ENCODE peak calls at places on chromosome 10, in seven cellular contexts. One of them, this sample, is unnamed.

GRCh38 chr10:95428702-95429101 is 132.5 kb downstream of the SORBS1 start:
- DNase-seq in K562: no peak
- DNase-seq in mesendoderm: no peak
- DNase-seq in HepG2: no peak
- DNase-seq in HCT116: no peak
- DNase-seq in SK-N-MC: no peak
- DNase-seq in neural progenitor cell: no peak
- DNase-seq in this sample: no peak

GRCh38 chr10:110074986-110075664 is 67.3 kb downstream of the ADD3 start:
- DNase-seq in K562: no peak
- DNase-seq in HCT116: no peak
- DNase-seq in HepG2: no peak
- DNase-seq in mesendoderm: peak; percentile 58
- DNase-seq in neural progenitor cell: no peak
- DNase-seq in SK-N-MC: no peak
- DNase-seq in this sample: no peak

GRCh38 chr10:12388671-12389070 is 39.3 kb downstream of the CAMK1D start:
- DNase-seq in K562: no peak
- DNase-seq in HCT116: no peak
- DNase-seq in mesendoderm: no peak
- DNase-seq in HepG2: no peak
- DNase-seq in neural progenitor cell: no peak
- DNase-seq in SK-N-MC: no peak
- DNase-seq in this sample: no peak

GRCh38 chr10:82910301-82910700 is 1035.3 kb downstream of the NRG3 start:
- DNase-seq in mesendoderm: no peak
- DNase-seq in K562: no peak
- DNase-seq in HepG2: no peak
- DNase-seq in HCT116: no peak
- DNase-seq in SK-N-MC: no peak
- DNase-seq in neural progenitor cell: no peak
- DNase-seq in this sample: no peak

GRCh38 chr10:23780331-23780730 is 341.5 kb downstream of the OTUD1 start:
- DNase-seq in HepG2: no peak
- DNase-seq in mesendoderm: no peak
- DNase-seq in SK-N-MC: no peak
- DNase-seq in K562: no peak
- DNase-seq in neural progenitor cell: no peak
- DNase-seq in HCT116: no peak
- DNase-seq in this sample: no peak

GRCh38 chr10:69237528-69238159 is 17.5 kb downstream of the HKDC1 start:
- DNase-seq in HepG2: peak; percentile 50
- DNase-seq in mesendoderm: peak; percentile 89
- DNase-seq in HCT116: peak; percentile 59
- DNase-seq in neural progenitor cell: peak; percentile 89
- DNase-seq in K562: peak; percentile 94
- DNase-seq in SK-N-MC: no peak
- DNase-seq in this sample: peak; percentile 97

GRCh38 chr10:43401627-43402026 is 7.4 kb downstream of the HNRNPF start:
- DNase-seq in HCT116: no peak
- DNase-seq in HepG2: no peak
- DNase-seq in neural progenitor cell: peak; percentile 79
- DNase-seq in SK-N-MC: no peak
- DNase-seq in K562: no peak
- DNase-seq in mesendoderm: peak; percentile 90
- DNase-seq in this sample: peak; percentile 80

GRCh38 chr10:52420656-52421055 is 106.6 kb downstream of the DKK1 start:
- DNase-seq in neural progenitor cell: no peak
- DNase-seq in HCT116: no peak
- DNase-seq in mesendoderm: no peak
- DNase-seq in HepG2: no peak
- DNase-seq in K562: no peak
- DNase-seq in SK-N-MC: no peak
- DNase-seq in this sample: no peak

GRCh38 chr10:99906470-99906869 is 103.3 kb downstream of the DNMBP start:
- DNase-seq in SK-N-MC: no peak
- DNase-seq in HCT116: peak; percentile 90
- DNase-seq in mesendoderm: no peak
- DNase-seq in HepG2: no peak
- DNase-seq in neural progenitor cell: no peak
- DNase-seq in K562: peak; percentile 14
- DNase-seq in this sample: no peak

GRCh38 chr10:89347706-89348457 is 20.1 kb downstream of the IFIT3 start:
- DNase-seq in HepG2: no peak
- DNase-seq in SK-N-MC: no peak
- DNase-seq in neural progenitor cell: no peak
- DNase-seq in HCT116: no peak
- DNase-seq in K562: no peak
- DNase-seq in mesendoderm: no peak
- DNase-seq in this sample: no peak

GRCh38 chr10:6737758-6738463 is 157.8 kb upstream of the PRKCQ start:
- DNase-seq in K562: no peak
- DNase-seq in neural progenitor cell: no peak
- DNase-seq in SK-N-MC: no peak
- DNase-seq in mesendoderm: no peak
- DNase-seq in HepG2: no peak
- DNase-seq in HCT116: no peak
- DNase-seq in this sample: no peak

GRCh38 chr10:110495731-110496552 is 1.8 kb upstream of the DUSP5 start:
- DNase-seq in K562: peak; percentile 34
- DNase-seq in HCT116: no peak
- DNase-seq in neural progenitor cell: peak; percentile 58
- DNase-seq in HepG2: no peak
- DNase-seq in mesendoderm: peak; percentile 85
- DNase-seq in SK-N-MC: no peak
- DNase-seq in this sample: peak; percentile 78

GRCh38 chr10:113480828-113481502 is 71.9 kb upstream of the HABP2 start:
- DNase-seq in HepG2: no peak
- DNase-seq in neural progenitor cell: no peak
- DNase-seq in mesendoderm: no peak
- DNase-seq in HCT116: no peak
- DNase-seq in SK-N-MC: no peak
- DNase-seq in K562: no peak
- DNase-seq in this sample: no peak

GRCh38 chr10:22325272-22325947 is 4.5 kb downstream of the BMI1 start:
- DNase-seq in mesendoderm: peak; percentile 88
- DNase-seq in HepG2: peak; percentile 61
- DNase-seq in HCT116: no peak
- DNase-seq in neural progenitor cell: peak; percentile 94
- DNase-seq in K562: peak; percentile 81
- DNase-seq in SK-N-MC: no peak
- DNase-seq in this sample: peak; percentile 90

GRCh38 chr10:119205926-119206602 is 1.3 kb upstream of the GRK5 start:
- DNase-seq in neural progenitor cell: peak; percentile 55
- DNase-seq in SK-N-MC: no peak
- DNase-seq in mesendoderm: peak; percentile 72
- DNase-seq in HepG2: peak; percentile 83
- DNase-seq in HCT116: no peak
- DNase-seq in K562: peak; percentile 26
- DNase-seq in this sample: peak; percentile 74

GRCh38 chr10:119406888-119407777 is 135.4 kb downstream of the RGS10 start:
- DNase-seq in neural progenitor cell: no peak
- DNase-seq in HCT116: no peak
- DNase-seq in SK-N-MC: no peak
- DNase-seq in K562: no peak
- DNase-seq in mesendoderm: no peak
- DNase-seq in HepG2: no peak
- DNase-seq in this sample: no peak

GRCh38 chr10:33273295-33274002 is 61.0 kb downstream of the NRP1 start:
- DNase-seq in K562: no peak
- DNase-seq in neural progenitor cell: peak; percentile 28
- DNase-seq in SK-N-MC: peak; percentile 56
- DNase-seq in HepG2: peak; percentile 36
- DNase-seq in mesendoderm: no peak
- DNase-seq in HCT116: no peak
- DNase-seq in this sample: peak; percentile 63

GRCh38 chr10:60536529-60537114 is 146.9 kb upstream of the ANK3 start:
- DNase-seq in HCT116: peak; percentile 48
- DNase-seq in mesendoderm: no peak
- DNase-seq in SK-N-MC: no peak
- DNase-seq in HepG2: no peak
- DNase-seq in K562: no peak
- DNase-seq in neural progenitor cell: no peak
- DNase-seq in this sample: no peak

GRCh38 chr10:1255600-1255999 is 199.4 kb downstream of the WDR37 start:
- DNase-seq in K562: no peak
- DNase-seq in HCT116: no peak
- DNase-seq in HepG2: no peak
- DNase-seq in SK-N-MC: no peak
- DNase-seq in mesendoderm: no peak
- DNase-seq in neural progenitor cell: no peak
- DNase-seq in this sample: no peak

GRCh38 chr10:96496281-96496925 is 17.3 kb downstream of the TLL2 start:
- DNase-seq in K562: no peak
- DNase-seq in mesendoderm: peak; percentile 54
- DNase-seq in neural progenitor cell: peak; percentile 72
- DNase-seq in HCT116: no peak
- DNase-seq in HepG2: no peak
- DNase-seq in SK-N-MC: no peak
- DNase-seq in this sample: peak; percentile 80

GRCh38 chr10:31603245-31604087 is 284.4 kb downstream of the ZEB1 start:
- DNase-seq in K562: peak; percentile 97
- DNase-seq in mesendoderm: peak; percentile 98
- DNase-seq in SK-N-MC: no peak
- DNase-seq in neural progenitor cell: peak; percentile 99
- DNase-seq in HCT116: peak; percentile 90
- DNase-seq in HepG2: peak; percentile 61
- DNase-seq in this sample: peak; percentile 98

GRCh38 chr10:68144709-68145108 is 35.4 kb downstream of the MYPN start:
- DNase-seq in SK-N-MC: no peak
- DNase-seq in mesendoderm: no peak
- DNase-seq in neural progenitor cell: no peak
- DNase-seq in K562: no peak
- DNase-seq in HepG2: no peak
- DNase-seq in HCT116: no peak
- DNase-seq in this sample: no peak
- H3K36me3 ChIP-seq in SK-N-MC: no peaks in the 10 kb centered on the region
- H3K36me3 ChIP-seq in mesendoderm: no peaks in the 10 kb centered on the region
- H3K36me3 ChIP-seq in neural progenitor cell: no peaks in the 10 kb centered on the region
- H3K36me3 ChIP-seq in K562: no peaks in the 10 kb centered on the region
- H3K36me3 ChIP-seq in HepG2: no peaks in the 10 kb centered on the region
- H3K36me3 ChIP-seq in HCT116: no peaks in the 10 kb centered on the region
- H3K36me3 ChIP-seq in this sample: no peaks in the 10 kb centered on the region

DNA sequence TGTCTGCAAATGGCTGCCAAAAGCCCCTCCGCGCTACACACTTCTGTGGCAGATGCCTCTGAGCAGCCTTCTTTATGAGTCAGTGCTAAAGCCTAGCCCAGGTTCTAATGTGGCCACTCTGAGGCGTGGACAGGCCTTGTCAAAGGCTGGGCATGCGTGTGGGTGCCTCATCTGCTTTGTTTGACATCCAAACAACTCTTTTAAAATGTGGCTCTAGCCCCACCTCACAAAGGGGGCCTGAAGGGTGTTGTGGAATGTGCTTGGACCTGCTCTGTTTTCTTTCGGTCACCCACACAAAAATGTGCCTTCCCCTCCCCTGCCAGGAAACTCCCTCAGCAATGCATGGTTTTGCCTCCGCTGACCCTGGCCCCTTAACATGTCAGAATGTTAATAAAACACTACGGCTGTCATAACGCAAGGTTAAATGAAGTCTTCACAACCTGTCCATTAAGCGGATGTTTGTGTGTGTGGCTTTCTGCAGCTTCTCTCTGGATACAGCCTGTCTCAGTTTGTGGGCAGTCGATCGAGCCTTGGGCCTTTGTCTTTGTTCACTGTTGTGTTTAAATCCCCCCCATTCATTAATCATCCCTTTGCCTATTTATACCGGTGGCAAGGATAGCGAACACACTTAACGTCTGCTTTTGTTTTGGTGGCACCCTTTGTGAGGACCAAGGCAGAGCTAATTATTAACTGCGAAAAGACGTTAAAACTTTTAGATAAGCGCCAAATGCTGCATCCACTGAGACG is 718.9 kb downstream of the LRMDA start:
- DNase-seq in neural progenitor cell: peak; percentile 89
- DNase-seq in SK-N-MC: no peak
- DNase-seq in mesendoderm: peak; percentile 66
- DNase-seq in HepG2: peak; percentile 96
- DNase-seq in K562: no peak
- DNase-seq in HCT116: no peak
- DNase-seq in this sample: peak; percentile 68
- H3K9ac ChIP-seq in neural progenitor cell: no peak overlapping the region
- H3K9ac ChIP-seq in SK-N-MC: no peak overlapping the region
- H3K9ac ChIP-seq in mesendoderm: peak overlapping the region; percentile 37
- H3K9ac ChIP-seq in HepG2: peak overlapping the region; percentile 80
- H3K9ac ChIP-seq in K562: no peak overlapping the region
- H3K9ac ChIP-seq in HCT116: no peak overlapping the region
- H3K9ac ChIP-seq in this sample: peak overlapping the region; percentile 1

DNA sequence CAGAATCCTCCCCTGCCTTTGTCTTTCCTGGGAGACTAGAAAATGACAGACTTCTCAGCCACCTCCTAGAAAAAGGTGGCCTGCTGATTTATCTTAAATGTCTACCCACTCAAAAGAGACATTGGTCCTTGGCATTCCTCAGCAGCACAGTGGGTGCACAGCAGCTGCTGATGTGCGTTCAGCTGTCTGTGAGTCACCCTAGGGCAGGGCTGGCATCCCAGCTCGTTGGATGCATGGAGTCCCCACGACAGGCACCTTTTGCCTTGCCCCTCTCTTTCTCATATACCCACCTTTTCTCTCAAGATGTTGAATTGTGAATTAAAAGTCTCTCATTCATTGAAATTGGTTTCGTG is 113.0 kb downstream of the DOCK1 start:
- DNase-seq in HepG2: no peak
- DNase-seq in neural progenitor cell: no peak
- DNase-seq in K562: no peak
- DNase-seq in SK-N-MC: no peak
- DNase-seq in mesendoderm: no peak
- DNase-seq in HCT116: no peak
- DNase-seq in this sample: no peak
- H3K36me3 ChIP-seq in HepG2: peaks cover 33% of the 10 kb centered on the region
- H3K36me3 ChIP-seq in neural progenitor cell: no peaks in the 10 kb centered on the region
- H3K36me3 ChIP-seq in K562: no peaks in the 10 kb centered on the region
- H3K36me3 ChIP-seq in SK-N-MC: no peaks in the 10 kb centered on the region
- H3K36me3 ChIP-seq in mesendoderm: no peaks in the 10 kb centered on the region
- H3K36me3 ChIP-seq in HCT116: no peaks in the 10 kb centered on the region
- H3K36me3 ChIP-seq in this sample: peaks cover 46% of the 10 kb centered on the region

GRCh38 chr10:117166420-117167345 is 28.6 kb upstream of the VAX1 start:
- DNase-seq in SK-N-MC: no peak
- DNase-seq in HCT116: no peak
- DNase-seq in mesendoderm: no peak
- DNase-seq in neural progenitor cell: no peak
- DNase-seq in K562: no peak
- DNase-seq in HepG2: no peak
- DNase-seq in this sample: peak; percentile 52

GRCh38 chr10:117167346-117168134 is 29.5 kb upstream of the VAX1 start:
- DNase-seq in mesendoderm: no peak
- DNase-seq in HCT116: no peak
- DNase-seq in neural progenitor cell: peak; percentile 33
- DNase-seq in K562: no peak
- DNase-seq in SK-N-MC: no peak
- DNase-seq in HepG2: no peak
- DNase-seq in this sample: peak; percentile 53

GRCh38 chr10:117164878-117165556 is 26.9 kb upstream of the VAX1 start:
- DNase-seq in K562: no peak
- DNase-seq in mesendoderm: no peak
- DNase-seq in neural progenitor cell: peak; percentile 41
- DNase-seq in HCT116: no peak
- DNase-seq in HepG2: no peak
- DNase-seq in SK-N-MC: no peak
- DNase-seq in this sample: peak; percentile 57

GRCh38 chr10:117163954-117164292 is 25.9 kb upstream of the VAX1 start:
- DNase-seq in SK-N-MC: no peak
- DNase-seq in mesendoderm: no peak
- DNase-seq in neural progenitor cell: no peak
- DNase-seq in K562: no peak
- DNase-seq in HCT116: no peak
- DNase-seq in HepG2: no peak
- DNase-seq in this sample: no peak

GRCh38 chr10:117165557-117166419 is 27.7 kb upstream of the VAX1 start:
- DNase-seq in mesendoderm: peak; percentile 89
- DNase-seq in SK-N-MC: no peak
- DNase-seq in K562: peak; percentile 28
- DNase-seq in HepG2: no peak
- DNase-seq in HCT116: peak; percentile 33
- DNase-seq in neural progenitor cell: peak; percentile 92
- DNase-seq in this sample: peak; percentile 95
- H3K9ac ChIP-seq in mesendoderm: peak overlapping the region; percentile 17
- H3K9ac ChIP-seq in SK-N-MC: no peak overlapping the region
- H3K9ac ChIP-seq in K562: no peak overlapping the region
- H3K9ac ChIP-seq in HepG2: no peak overlapping the region
- H3K9ac ChIP-seq in HCT116: no peak overlapping the region
- H3K9ac ChIP-seq in neural progenitor cell: no peak overlapping the region
- H3K9ac ChIP-seq in this sample: no peak overlapping the region